ENCODE peak calls at places on chromosome 12, in ten cellular contexts. S is gastrocnemius medialis; B is AG04449; L is colonic mucosa; D is CD4-positive, CD25-positive, alpha-beta regulatory T cell; Z is heart right ventricle; T is cardiac fibroblast; H is AG10803; U is RWPE2; X is stomach. O is an unnamed sample.

GRCh38 chr12:48865141-48865440 is 579 bp downstream of the RND1 start:
- DNase-seq in S (no peak), B (no peak), L (no peak), D (no peak), Z (no peak), T (no peak), H (no peak), U (no peak), X (no peak), O (no peak)

GRCh38 chr12:121787063-121787774 is 6.3 kb downstream of the RHOF start:
- DNase-seq in S (no peak), B (no peak), L (peak; percentile 61), D (peak; percentile 58), Z (no peak), T (no peak), H (no peak), U (no peak), X (peak; percentile 65), O (no peak)

GRCh38 chr12:38175538-38175937 is 141.0 kb upstream of the ALG10B start:
- DNase-seq in S (no peak), B (no peak), L (no peak), D (no peak), Z (no peak), T (no peak), H (no peak), U (no peak), X (no peak), O (no peak)

GRCh38 chr12:38850463-38850862 is 54.9 kb downstream of the CPNE8 start:
- DNase-seq in S (no peak), B (no peak), L (no peak), D (no peak), Z (no peak), T (peak; percentile 14), H (peak; percentile 21), U (no peak), X (no peak), O (no peak)

GRCh38 chr12:109111775-109112491 is 4.5 kb upstream of the ACACB start:
- DNase-seq in S (no peak), B (no peak), L (peak; percentile 85), D (peak; percentile 42), Z (peak; percentile 77), T (peak; percentile 71), H (peak; percentile 53), U (no peak), X (peak; percentile 76), O (no peak)

GRCh38 chr12:27431185-27431584 is 15.4 kb upstream of the SMCO2 start:
- DNase-seq in S (no peak), B (no peak), L (no peak), D (no peak), Z (no peak), T (no peak), H (peak; percentile 3), U (no peak), X (no peak), O (no peak)

GRCh38 chr12:52205584-52206308 is 13.9 kb upstream of the KRT80 start:
- DNase-seq in S (no peak), B (no peak), L (no peak), D (no peak), Z (no peak), T (no peak), H (no peak), U (peak; percentile 9), X (no peak), O (no peak)

GRCh38 chr12:29858270-29858786 is 74.6 kb upstream of the TMTC1 start:
- DNase-seq in S (no peak), B (no peak), L (no peak), D (no peak), Z (no peak), T (no peak), H (no peak), U (no peak), X (no peak), O (no peak)

GRCh38 chr12:65977384-65977783 is 153.1 kb downstream of the HMGA2 start:
- DNase-seq in S (no peak), B (no peak), L (no peak), D (no peak), Z (no peak), T (no peak), H (no peak), U (no peak), X (no peak), O (no peak)

GRCh38 chr12:32309811-32310755 is 89.3 kb upstream of the FGD4 start:
- DNase-seq in S (no peak), B (no peak), L (peak; percentile 31), D (no peak), Z (no peak), T (peak; percentile 37), H (no peak), U (no peak), X (no peak), O (no peak)

GRCh38 chr12:128078311-128078851 is 188.6 kb upstream of the TMEM132C start:
- DNase-seq in S (no peak), B (no peak), L (no peak), D (no peak), Z (no peak), T (no peak), H (peak; percentile 31), U (no peak), X (no peak), O (peak; percentile 27)

GRCh38 chr12:120367252-120367923 is 1.6 kb downstream of the MSI1 start:
- DNase-seq in S (no peak), B (no peak), L (peak; percentile 53), D (no peak), Z (no peak), T (no peak), H (no peak), U (no peak), X (no peak), O (no peak)
- H3K4me3 ChIP-seq in S (no peak overlapping the region), B (no peak overlapping the region), L (no peak overlapping the region), D (no peak overlapping the region), Z (no peak overlapping the region), T (no peak overlapping the region), H (no peak overlapping the region), U (no peak overlapping the region), X (peak overlapping the region; percentile 73), O (peak overlapping the region; percentile 44)

DNA sequence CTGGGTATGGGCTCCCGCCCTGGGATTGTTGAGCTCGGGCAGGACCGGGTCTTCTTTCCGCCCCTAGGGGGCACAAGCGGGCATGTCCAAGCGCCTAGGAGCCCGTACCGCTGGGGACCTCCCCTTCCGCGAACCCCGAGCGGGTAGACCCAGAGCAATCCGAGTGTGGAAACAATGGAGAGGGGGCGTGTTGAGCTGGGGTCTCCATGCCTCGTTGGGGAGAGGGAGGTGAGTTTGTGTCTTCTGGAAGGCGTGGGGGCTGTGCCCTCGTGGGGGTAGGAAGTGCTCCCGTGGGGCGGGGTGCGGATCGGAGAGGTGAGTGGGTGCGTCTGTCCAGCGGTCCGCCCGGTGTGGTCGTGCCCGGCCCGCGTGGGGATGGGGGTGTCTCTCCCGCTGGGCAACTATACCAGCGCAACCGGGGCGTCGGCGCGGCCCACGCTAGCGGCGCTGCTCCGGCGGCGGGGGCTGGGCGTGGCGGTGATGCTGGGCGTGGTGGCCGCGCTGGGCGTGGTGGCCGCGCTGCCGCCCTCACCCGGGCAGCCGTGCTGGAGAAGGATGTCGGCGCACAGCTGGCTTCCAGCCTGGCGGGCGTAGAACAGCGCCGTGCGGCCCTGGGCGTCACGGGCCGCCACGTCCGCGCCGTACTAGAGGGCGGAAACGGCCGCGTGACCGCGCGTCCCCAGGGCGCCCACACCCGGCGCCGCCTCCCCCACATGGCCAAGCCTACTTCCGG is 12.2 kb downstream of the AGAP2 start:
- DNase-seq in S (peak; percentile 23), B (peak; percentile 29), L (peak; percentile 88), D (no peak), Z (peak; percentile 80), T (peak; percentile 86), H (peak; percentile 86), U (no peak), X (peak; percentile 74), O (no peak)
- H3K4me3 ChIP-seq in S (peak overlapping the region; percentile 58), B (peak overlapping the region; percentile 91), L (peak overlapping the region; percentile 48), D (no peak overlapping the region), Z (peak overlapping the region; percentile 61), T (peak overlapping the region; percentile 87), H (peak overlapping the region; percentile 98), U (peak overlapping the region; percentile 67), X (peak overlapping the region; percentile 55), O (peak overlapping the region; percentile 63)

GRCh38 chr12:63955831-63956685 is 111.6 kb downstream of the SRGAP1 start:
- DNase-seq in S (peak; percentile 45), B (no peak), L (no peak), D (no peak), Z (no peak), T (peak; percentile 72), H (peak; percentile 58), U (no peak), X (no peak), O (peak; percentile 81)
- H3K4me3 ChIP-seq in S (no peak overlapping the region), B (no peak overlapping the region), L (no peak overlapping the region), D (no peak overlapping the region), Z (no peak overlapping the region), T (no peak overlapping the region), H (peak overlapping the region; percentile 15), U (no peak overlapping the region), X (no peak overlapping the region), O (no peak overlapping the region)

GRCh38 chr12:462936-463705 is 3.4 kb downstream of the B4GALNT3 start:
- DNase-seq in S (no peak), B (no peak), L (peak; percentile 77), D (no peak), Z (no peak), T (no peak), H (no peak), U (no peak), X (peak; percentile 81), O (no peak)

GRCh38 chr12:459050-459429 is 699 bp upstream of the B4GALNT3 start:
- DNase-seq in S (no peak), B (no peak), L (no peak), D (no peak), Z (no peak), T (no peak), H (no peak), U (no peak), X (no peak), O (no peak)

GRCh38 chr12:461425-461824 is 1.7 kb downstream of the B4GALNT3 start:
- DNase-seq in S (no peak), B (no peak), L (peak; percentile 79), D (no peak), Z (no peak), T (no peak), H (no peak), U (no peak), X (no peak), O (no peak)

GRCh38 chr12:459430-460258 is at the start of gene B4GALNT3:
- DNase-seq in S (no peak), B (no peak), L (peak; percentile 67), D (peak; percentile 22), Z (peak; percentile 61), T (peak; percentile 14), H (no peak), U (no peak), X (peak; percentile 83), O (no peak)

DNA sequence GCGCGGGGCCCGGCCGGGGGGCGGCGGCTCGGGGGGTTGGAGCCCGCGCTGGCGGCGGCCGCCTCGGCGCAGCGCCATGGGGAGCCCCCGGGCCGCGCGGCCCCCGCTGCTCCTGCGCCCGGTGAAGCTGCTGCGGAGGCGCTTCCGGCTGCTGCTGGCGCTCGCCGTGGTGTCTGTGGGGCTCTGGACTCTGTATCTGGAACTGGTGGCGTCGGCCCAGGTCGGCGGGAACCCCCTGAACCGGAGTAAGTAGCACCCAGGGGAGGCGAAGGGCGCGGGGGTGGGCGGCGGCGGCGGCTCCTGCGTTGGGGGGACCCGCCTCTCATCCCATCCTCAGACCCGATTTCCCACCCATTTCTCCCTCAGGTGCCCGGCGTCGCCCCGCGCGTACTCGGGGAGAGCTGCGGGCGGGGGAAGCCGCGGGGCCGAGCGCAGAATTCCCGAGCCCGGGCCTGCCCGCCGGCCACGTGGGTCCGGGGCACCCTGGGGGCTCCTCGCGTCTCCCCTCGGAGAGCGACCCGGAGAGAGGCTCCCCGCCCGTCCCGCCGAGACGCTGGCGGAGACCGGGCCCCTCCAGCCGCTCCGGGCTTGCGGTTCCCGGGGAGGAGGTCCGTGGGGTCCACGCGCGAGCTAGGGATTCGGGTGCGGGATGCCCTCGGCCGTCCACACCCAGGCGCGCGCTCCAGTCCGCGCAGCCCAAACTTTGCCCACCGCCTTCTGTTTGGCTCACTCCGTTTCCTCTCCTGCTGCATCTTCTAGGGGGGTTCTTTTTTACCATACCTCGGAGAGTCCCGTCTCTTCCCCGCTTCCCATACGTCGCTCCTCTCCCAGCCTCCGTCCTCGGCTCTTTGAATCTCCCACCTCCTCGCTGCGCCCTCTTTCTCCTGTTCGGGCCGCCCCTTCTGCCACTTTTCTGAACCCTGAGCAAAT is 827 bp downstream of the B4GALNT3 start:
- DNase-seq in S (no peak), B (no peak), L (peak; percentile 38), D (peak; percentile 33), Z (peak; percentile 35), T (no peak), H (no peak), U (no peak), X (no peak), O (no peak)
- H3K4me3 ChIP-seq in S (peak overlapping the region; percentile 60), B (peak overlapping the region; percentile 43), L (peak overlapping the region; percentile 60), D (no peak overlapping the region), Z (peak overlapping the region; percentile 59), T (peak overlapping the region; percentile 27), H (no peak overlapping the region), U (peak overlapping the region; percentile 49), X (peak overlapping the region; percentile 69), O (peak overlapping the region; percentile 45)

O was measured in skeletal muscle cell.